ENCODE peak calls at places on chromosome 10, in five cellular contexts. One of them, this sample, is unnamed.

GRCh38 chr10:70458329-70459060 is 17.0 kb upstream of the NODAL start:
- DNase-seq in iris pigment epithelial cell: peak
- DNase-seq in stimulated activated CD4-positive, alpha-beta T cell treated with anti-CD3 and anti-CD28 coated beads, Interleukin-2, amount 100 ng/mL, for 24 hours: peak
- DNase-seq in T1000: no peak
- DNase-seq in stimulated activated effector memory CD8-positive, alpha-beta T cell treated with anti-CD3 and anti-CD28 coated beads, Interleukin-12 subunit alpha, Interleukin-12 subunit beta, amount 100 ng/mL, for 72 hours: peak
- DNase-seq in this sample: peak

GRCh38 chr10:53403688-53404087 is 631.1 kb upstream of the MBL2 start:
- DNase-seq in iris pigment epithelial cell: peak
- DNase-seq in stimulated activated CD4-positive, alpha-beta T cell treated with anti-CD3 and anti-CD28 coated beads, Interleukin-2, amount 100 ng/mL, for 24 hours: no peak
- DNase-seq in T1000: no peak
- DNase-seq in stimulated activated effector memory CD8-positive, alpha-beta T cell treated with anti-CD3 and anti-CD28 coated beads, Interleukin-12 subunit alpha, Interleukin-12 subunit beta, amount 100 ng/mL, for 72 hours: no peak
- DNase-seq in this sample: no peak

GRCh38 chr10:64626856-64627255 is 1105.7 kb downstream of the REEP3 start:
- DNase-seq in iris pigment epithelial cell: no peak
- DNase-seq in stimulated activated CD4-positive, alpha-beta T cell treated with anti-CD3 and anti-CD28 coated beads, Interleukin-2, amount 100 ng/mL, for 24 hours: no peak
- DNase-seq in T1000: no peak
- DNase-seq in stimulated activated effector memory CD8-positive, alpha-beta T cell treated with anti-CD3 and anti-CD28 coated beads, Interleukin-12 subunit alpha, Interleukin-12 subunit beta, amount 100 ng/mL, for 72 hours: no peak
- DNase-seq in this sample: no peak

GRCh38 chr10:79274279-79275104 is 72.8 kb upstream of the PPIF start:
- DNase-seq in iris pigment epithelial cell: no peak
- DNase-seq in stimulated activated CD4-positive, alpha-beta T cell treated with anti-CD3 and anti-CD28 coated beads, Interleukin-2, amount 100 ng/mL, for 24 hours: no peak
- DNase-seq in T1000: no peak
- DNase-seq in stimulated activated effector memory CD8-positive, alpha-beta T cell treated with anti-CD3 and anti-CD28 coated beads, Interleukin-12 subunit alpha, Interleukin-12 subunit beta, amount 100 ng/mL, for 72 hours: no peak
- DNase-seq in this sample: no peak

GRCh38 chr10:3471927-3472704 is 299.5 kb upstream of the PITRM1 start:
- DNase-seq in iris pigment epithelial cell: no peak
- DNase-seq in stimulated activated CD4-positive, alpha-beta T cell treated with anti-CD3 and anti-CD28 coated beads, Interleukin-2, amount 100 ng/mL, for 24 hours: no peak
- DNase-seq in T1000: no peak
- DNase-seq in stimulated activated effector memory CD8-positive, alpha-beta T cell treated with anti-CD3 and anti-CD28 coated beads, Interleukin-12 subunit alpha, Interleukin-12 subunit beta, amount 100 ng/mL, for 72 hours: no peak
- DNase-seq in this sample: no peak

GRCh38 chr10:74199315-74199714 is 48.3 kb downstream of the ADK start:
- DNase-seq in iris pigment epithelial cell: no peak
- DNase-seq in stimulated activated CD4-positive, alpha-beta T cell treated with anti-CD3 and anti-CD28 coated beads, Interleukin-2, amount 100 ng/mL, for 24 hours: no peak
- DNase-seq in T1000: no peak
- DNase-seq in stimulated activated effector memory CD8-positive, alpha-beta T cell treated with anti-CD3 and anti-CD28 coated beads, Interleukin-12 subunit alpha, Interleukin-12 subunit beta, amount 100 ng/mL, for 72 hours: no peak
- DNase-seq in this sample: no peak

GRCh38 chr10:54607983-54608382 is 193.0 kb downstream of the PCDH15 start:
- DNase-seq in iris pigment epithelial cell: no peak
- DNase-seq in stimulated activated CD4-positive, alpha-beta T cell treated with anti-CD3 and anti-CD28 coated beads, Interleukin-2, amount 100 ng/mL, for 24 hours: no peak
- DNase-seq in T1000: no peak
- DNase-seq in stimulated activated effector memory CD8-positive, alpha-beta T cell treated with anti-CD3 and anti-CD28 coated beads, Interleukin-12 subunit alpha, Interleukin-12 subunit beta, amount 100 ng/mL, for 72 hours: no peak
- DNase-seq in this sample: no peak

GRCh38 chr10:20215547-20216152 is 399.4 kb downstream of the PLXDC2 start:
- DNase-seq in iris pigment epithelial cell: no peak
- DNase-seq in stimulated activated CD4-positive, alpha-beta T cell treated with anti-CD3 and anti-CD28 coated beads, Interleukin-2, amount 100 ng/mL, for 24 hours: no peak
- DNase-seq in T1000: no peak
- DNase-seq in stimulated activated effector memory CD8-positive, alpha-beta T cell treated with anti-CD3 and anti-CD28 coated beads, Interleukin-12 subunit alpha, Interleukin-12 subunit beta, amount 100 ng/mL, for 72 hours: no peak
- DNase-seq in this sample: no peak

GRCh38 chr10:28624351-28624750 is 53.0 kb upstream of the BAMBI start:
- DNase-seq in iris pigment epithelial cell: no peak
- DNase-seq in stimulated activated CD4-positive, alpha-beta T cell treated with anti-CD3 and anti-CD28 coated beads, Interleukin-2, amount 100 ng/mL, for 24 hours: no peak
- DNase-seq in T1000: no peak
- DNase-seq in stimulated activated effector memory CD8-positive, alpha-beta T cell treated with anti-CD3 and anti-CD28 coated beads, Interleukin-12 subunit alpha, Interleukin-12 subunit beta, amount 100 ng/mL, for 72 hours: no peak
- DNase-seq in this sample: no peak

GRCh38 chr10:91955114-91955513 is 31.5 kb downstream of the BTAF1 start:
- DNase-seq in iris pigment epithelial cell: no peak
- DNase-seq in stimulated activated CD4-positive, alpha-beta T cell treated with anti-CD3 and anti-CD28 coated beads, Interleukin-2, amount 100 ng/mL, for 24 hours: no peak
- DNase-seq in T1000: no peak
- DNase-seq in stimulated activated effector memory CD8-positive, alpha-beta T cell treated with anti-CD3 and anti-CD28 coated beads, Interleukin-12 subunit alpha, Interleukin-12 subunit beta, amount 100 ng/mL, for 72 hours: no peak
- DNase-seq in this sample: no peak

GRCh38 chr10:3763035-3763456 is 22.0 kb downstream of the KLF6 start:
- DNase-seq in iris pigment epithelial cell: peak
- DNase-seq in stimulated activated CD4-positive, alpha-beta T cell treated with anti-CD3 and anti-CD28 coated beads, Interleukin-2, amount 100 ng/mL, for 24 hours: peak
- DNase-seq in T1000: no peak
- DNase-seq in stimulated activated effector memory CD8-positive, alpha-beta T cell treated with anti-CD3 and anti-CD28 coated beads, Interleukin-12 subunit alpha, Interleukin-12 subunit beta, amount 100 ng/mL, for 72 hours: no peak
- DNase-seq in this sample: no peak

GRCh38 chr10:85611746-85612377 is 754.7 kb downstream of the GRID1 start:
- DNase-seq in iris pigment epithelial cell: no peak
- DNase-seq in stimulated activated CD4-positive, alpha-beta T cell treated with anti-CD3 and anti-CD28 coated beads, Interleukin-2, amount 100 ng/mL, for 24 hours: no peak
- DNase-seq in T1000: no peak
- DNase-seq in stimulated activated effector memory CD8-positive, alpha-beta T cell treated with anti-CD3 and anti-CD28 coated beads, Interleukin-12 subunit alpha, Interleukin-12 subunit beta, amount 100 ng/mL, for 72 hours: no peak
- DNase-seq in this sample: no peak

GRCh38 chr10:10475812-10476211 is 541.9 kb upstream of the CELF2 start:
- DNase-seq in iris pigment epithelial cell: no peak
- DNase-seq in stimulated activated CD4-positive, alpha-beta T cell treated with anti-CD3 and anti-CD28 coated beads, Interleukin-2, amount 100 ng/mL, for 24 hours: no peak
- DNase-seq in T1000: no peak
- DNase-seq in stimulated activated effector memory CD8-positive, alpha-beta T cell treated with anti-CD3 and anti-CD28 coated beads, Interleukin-12 subunit alpha, Interleukin-12 subunit beta, amount 100 ng/mL, for 72 hours: no peak
- DNase-seq in this sample: no peak

GRCh38 chr10:119139464-119140067 is 25.9 kb downstream of the SFXN4 start:
- DNase-seq in iris pigment epithelial cell: peak
- DNase-seq in stimulated activated CD4-positive, alpha-beta T cell treated with anti-CD3 and anti-CD28 coated beads, Interleukin-2, amount 100 ng/mL, for 24 hours: peak
- DNase-seq in T1000: no peak
- DNase-seq in stimulated activated effector memory CD8-positive, alpha-beta T cell treated with anti-CD3 and anti-CD28 coated beads, Interleukin-12 subunit alpha, Interleukin-12 subunit beta, amount 100 ng/mL, for 72 hours: no peak
- DNase-seq in this sample: peak

GRCh38 chr10:60534791-60535389 is 145.2 kb upstream of the ANK3 start:
- DNase-seq in iris pigment epithelial cell: no peak
- DNase-seq in stimulated activated CD4-positive, alpha-beta T cell treated with anti-CD3 and anti-CD28 coated beads, Interleukin-2, amount 100 ng/mL, for 24 hours: no peak
- DNase-seq in T1000: no peak
- DNase-seq in stimulated activated effector memory CD8-positive, alpha-beta T cell treated with anti-CD3 and anti-CD28 coated beads, Interleukin-12 subunit alpha, Interleukin-12 subunit beta, amount 100 ng/mL, for 72 hours: no peak
- DNase-seq in this sample: no peak

GRCh38 chr10:22682237-22683192 is 31.9 kb downstream of the PIP4K2A start:
- DNase-seq in iris pigment epithelial cell: peak
- DNase-seq in stimulated activated CD4-positive, alpha-beta T cell treated with anti-CD3 and anti-CD28 coated beads, Interleukin-2, amount 100 ng/mL, for 24 hours: peak
- DNase-seq in T1000: no peak
- DNase-seq in stimulated activated effector memory CD8-positive, alpha-beta T cell treated with anti-CD3 and anti-CD28 coated beads, Interleukin-12 subunit alpha, Interleukin-12 subunit beta, amount 100 ng/mL, for 72 hours: no peak
- DNase-seq in this sample: no peak

GRCh38 chr10:91525939-91526712 is 106.7 kb downstream of the PPP1R3C start:
- DNase-seq in iris pigment epithelial cell: no peak
- DNase-seq in stimulated activated CD4-positive, alpha-beta T cell treated with anti-CD3 and anti-CD28 coated beads, Interleukin-2, amount 100 ng/mL, for 24 hours: no peak
- DNase-seq in T1000: no peak
- DNase-seq in stimulated activated effector memory CD8-positive, alpha-beta T cell treated with anti-CD3 and anti-CD28 coated beads, Interleukin-12 subunit alpha, Interleukin-12 subunit beta, amount 100 ng/mL, for 72 hours: no peak
- DNase-seq in this sample: no peak

GRCh38 chr10:69172241-69172998 is 7.6 kb upstream of the SUPV3L1 start:
- DNase-seq in iris pigment epithelial cell: peak
- DNase-seq in stimulated activated CD4-positive, alpha-beta T cell treated with anti-CD3 and anti-CD28 coated beads, Interleukin-2, amount 100 ng/mL, for 24 hours: no peak
- DNase-seq in T1000: no peak
- DNase-seq in stimulated activated effector memory CD8-positive, alpha-beta T cell treated with anti-CD3 and anti-CD28 coated beads, Interleukin-12 subunit alpha, Interleukin-12 subunit beta, amount 100 ng/mL, for 72 hours: no peak
- DNase-seq in this sample: no peak

GRCh38 chr10:131218811-131219583 is 92.5 kb downstream of the TCERG1L start:
- DNase-seq in iris pigment epithelial cell: no peak
- DNase-seq in stimulated activated CD4-positive, alpha-beta T cell treated with anti-CD3 and anti-CD28 coated beads, Interleukin-2, amount 100 ng/mL, for 24 hours: no peak
- DNase-seq in T1000: no peak
- DNase-seq in stimulated activated effector memory CD8-positive, alpha-beta T cell treated with anti-CD3 and anti-CD28 coated beads, Interleukin-12 subunit alpha, Interleukin-12 subunit beta, amount 100 ng/mL, for 72 hours: no peak
- DNase-seq in this sample: no peak

GRCh38 chr10:22658745-22659410 is 55.5 kb downstream of the PIP4K2A start:
- DNase-seq in iris pigment epithelial cell: peak
- DNase-seq in stimulated activated CD4-positive, alpha-beta T cell treated with anti-CD3 and anti-CD28 coated beads, Interleukin-2, amount 100 ng/mL, for 24 hours: no peak
- DNase-seq in T1000: no peak
- DNase-seq in stimulated activated effector memory CD8-positive, alpha-beta T cell treated with anti-CD3 and anti-CD28 coated beads, Interleukin-12 subunit alpha, Interleukin-12 subunit beta, amount 100 ng/mL, for 72 hours: no peak
- DNase-seq in this sample: no peak

GRCh38 chr10:18414061-18414460 is 237.3 kb downstream of the NSUN6 start:
- DNase-seq in iris pigment epithelial cell: no peak
- DNase-seq in stimulated activated CD4-positive, alpha-beta T cell treated with anti-CD3 and anti-CD28 coated beads, Interleukin-2, amount 100 ng/mL, for 24 hours: no peak
- DNase-seq in T1000: no peak
- DNase-seq in stimulated activated effector memory CD8-positive, alpha-beta T cell treated with anti-CD3 and anti-CD28 coated beads, Interleukin-12 subunit alpha, Interleukin-12 subunit beta, amount 100 ng/mL, for 72 hours: no peak
- DNase-seq in this sample: no peak

GRCh38 chr10:101014966-101015581 is 15.5 kb downstream of the LZTS2 start:
- DNase-seq in iris pigment epithelial cell: peak
- DNase-seq in stimulated activated CD4-positive, alpha-beta T cell treated with anti-CD3 and anti-CD28 coated beads, Interleukin-2, amount 100 ng/mL, for 24 hours: no peak
- DNase-seq in T1000: peak
- DNase-seq in stimulated activated effector memory CD8-positive, alpha-beta T cell treated with anti-CD3 and anti-CD28 coated beads, Interleukin-12 subunit alpha, Interleukin-12 subunit beta, amount 100 ng/mL, for 72 hours: no peak
- DNase-seq in this sample: peak

GRCh38 chr10:31153692-31154091 is 122.0 kb upstream of the ZNF438 start:
- DNase-seq in iris pigment epithelial cell: no peak
- DNase-seq in stimulated activated CD4-positive, alpha-beta T cell treated with anti-CD3 and anti-CD28 coated beads, Interleukin-2, amount 100 ng/mL, for 24 hours: no peak
- DNase-seq in T1000: no peak
- DNase-seq in stimulated activated effector memory CD8-positive, alpha-beta T cell treated with anti-CD3 and anti-CD28 coated beads, Interleukin-12 subunit alpha, Interleukin-12 subunit beta, amount 100 ng/mL, for 72 hours: no peak
- DNase-seq in this sample: no peak

GRCh38 chr10:28592953-28593352 is 60.0 kb downstream of the WAC start:
- DNase-seq in iris pigment epithelial cell: peak
- DNase-seq in stimulated activated CD4-positive, alpha-beta T cell treated with anti-CD3 and anti-CD28 coated beads, Interleukin-2, amount 100 ng/mL, for 24 hours: no peak
- DNase-seq in T1000: no peak
- DNase-seq in stimulated activated effector memory CD8-positive, alpha-beta T cell treated with anti-CD3 and anti-CD28 coated beads, Interleukin-12 subunit alpha, Interleukin-12 subunit beta, amount 100 ng/mL, for 72 hours: no peak
- DNase-seq in this sample: peak

GRCh38 chr10:116170815-116171250 is 102.2 kb downstream of the GFRA1 start:
- DNase-seq in iris pigment epithelial cell: peak
- DNase-seq in stimulated activated CD4-positive, alpha-beta T cell treated with anti-CD3 and anti-CD28 coated beads, Interleukin-2, amount 100 ng/mL, for 24 hours: no peak
- DNase-seq in T1000: peak
- DNase-seq in stimulated activated effector memory CD8-positive, alpha-beta T cell treated with anti-CD3 and anti-CD28 coated beads, Interleukin-12 subunit alpha, Interleukin-12 subunit beta, amount 100 ng/mL, for 72 hours: no peak
- DNase-seq in this sample: no peak

GRCh38 chr10:70666960-70667798 is 5.1 kb upstream of the ADAMTS14 start:
- DNase-seq in iris pigment epithelial cell: no peak
- DNase-seq in stimulated activated CD4-positive, alpha-beta T cell treated with anti-CD3 and anti-CD28 coated beads, Interleukin-2, amount 100 ng/mL, for 24 hours: no peak
- DNase-seq in T1000: no peak
- DNase-seq in stimulated activated effector memory CD8-positive, alpha-beta T cell treated with anti-CD3 and anti-CD28 coated beads, Interleukin-12 subunit alpha, Interleukin-12 subunit beta, amount 100 ng/mL, for 72 hours: no peak
- DNase-seq in this sample: no peak

GRCh38 chr10:85105614-85106013 is 777.2 kb downstream of the CCSER2 start:
- DNase-seq in iris pigment epithelial cell: no peak
- DNase-seq in stimulated activated CD4-positive, alpha-beta T cell treated with anti-CD3 and anti-CD28 coated beads, Interleukin-2, amount 100 ng/mL, for 24 hours: no peak
- DNase-seq in T1000: no peak
- DNase-seq in stimulated activated effector memory CD8-positive, alpha-beta T cell treated with anti-CD3 and anti-CD28 coated beads, Interleukin-12 subunit alpha, Interleukin-12 subunit beta, amount 100 ng/mL, for 72 hours: no peak
- DNase-seq in this sample: no peak

GRCh38 chr10:124677291-124677690 is 66.9 kb downstream of the FAM53B start:
- DNase-seq in iris pigment epithelial cell: no peak
- DNase-seq in stimulated activated CD4-positive, alpha-beta T cell treated with anti-CD3 and anti-CD28 coated beads, Interleukin-2, amount 100 ng/mL, for 24 hours: no peak
- DNase-seq in T1000: no peak
- DNase-seq in stimulated activated effector memory CD8-positive, alpha-beta T cell treated with anti-CD3 and anti-CD28 coated beads, Interleukin-12 subunit alpha, Interleukin-12 subunit beta, amount 100 ng/mL, for 72 hours: no peak
- DNase-seq in this sample: no peak

GRCh38 chr10:83925133-83925532 is 214.2 kb upstream of the GHITM start:
- DNase-seq in iris pigment epithelial cell: no peak
- DNase-seq in stimulated activated CD4-positive, alpha-beta T cell treated with anti-CD3 and anti-CD28 coated beads, Interleukin-2, amount 100 ng/mL, for 24 hours: no peak
- DNase-seq in T1000: no peak
- DNase-seq in stimulated activated effector memory CD8-positive, alpha-beta T cell treated with anti-CD3 and anti-CD28 coated beads, Interleukin-12 subunit alpha, Interleukin-12 subunit beta, amount 100 ng/mL, for 72 hours: no peak
- DNase-seq in this sample: no peak

GRCh38 chr10:130756651-130757050 is 554.9 kb downstream of the TCERG1L start:
- DNase-seq in iris pigment epithelial cell: no peak
- DNase-seq in stimulated activated CD4-positive, alpha-beta T cell treated with anti-CD3 and anti-CD28 coated beads, Interleukin-2, amount 100 ng/mL, for 24 hours: no peak
- DNase-seq in T1000: no peak
- DNase-seq in stimulated activated effector memory CD8-positive, alpha-beta T cell treated with anti-CD3 and anti-CD28 coated beads, Interleukin-12 subunit alpha, Interleukin-12 subunit beta, amount 100 ng/mL, for 72 hours: no peak
- DNase-seq in this sample: no peak

GRCh38 chr10:62264702-62265436 is 3.8 kb downstream of the RTKN2 start:
- DNase-seq in iris pigment epithelial cell: peak
- DNase-seq in stimulated activated CD4-positive, alpha-beta T cell treated with anti-CD3 and anti-CD28 coated beads, Interleukin-2, amount 100 ng/mL, for 24 hours: no peak
- DNase-seq in T1000: peak
- DNase-seq in stimulated activated effector memory CD8-positive, alpha-beta T cell treated with anti-CD3 and anti-CD28 coated beads, Interleukin-12 subunit alpha, Interleukin-12 subunit beta, amount 100 ng/mL, for 72 hours: no peak
- DNase-seq in this sample: peak

This sample was measured in H54.